ENCODE peak calls at places on chromosomes 11 and 22, in eight cellular contexts. One of them, this sample, is unnamed.

GRCh38 chr11:64970731-64971151 is 1.2 kb downstream of the MAJIN start:
- DNase-seq in stimulated activated CD4-positive, alpha-beta T cell treated with anti-CD3 and anti-CD28 coated beads, Interleukin-12 subunit alpha, Interleukin-12 subunit beta, amount 100 ng/mL, for 24 hours: peak; percentile 20
- DNase-seq in HFF-Myc: no peak
- DNase-seq in GOT3: no peak
- DNase-seq in amniotic epithelial cell: no peak
- DNase-seq in stimulated activated naive CD8-positive, alpha-beta T cell treated with anti-CD3 and anti-CD28 coated beads, Interleukin-15, amount 100 ng/mL, for 72 hours: peak; percentile 11
- DNase-seq in activated T-cell treated with anti-CD3 and anti-CD28 coated beads, Interleukin-2, amount 50 U/mL, for 72 hours: peak; percentile 63
- DNase-seq in neural progenitor cell: no peak
- DNase-seq in this sample: no peak

GRCh38 chr22:42921301-42921700 is 64.2 kb upstream of the ARFGAP3 start:
- DNase-seq in GOT3: no peak
- DNase-seq in activated T-cell treated with anti-CD3 and anti-CD28 coated beads, Interleukin-2, amount 50 U/mL, for 72 hours: no peak
- DNase-seq in HFF-Myc: no peak
- DNase-seq in neural progenitor cell: no peak
- DNase-seq in stimulated activated CD4-positive, alpha-beta T cell treated with anti-CD3 and anti-CD28 coated beads, Interleukin-12 subunit alpha, Interleukin-12 subunit beta, amount 100 ng/mL, for 24 hours: no peak
- DNase-seq in stimulated activated naive CD8-positive, alpha-beta T cell treated with anti-CD3 and anti-CD28 coated beads, Interleukin-15, amount 100 ng/mL, for 72 hours: no peak
- DNase-seq in amniotic epithelial cell: no peak
- DNase-seq in this sample: no peak

GRCh38 chr11:72783144-72783910 is 10.5 kb downstream of the STARD10 start:
- DNase-seq in activated T-cell treated with anti-CD3 and anti-CD28 coated beads, Interleukin-2, amount 50 U/mL, for 72 hours: no peak
- DNase-seq in GOT3: no peak
- DNase-seq in stimulated activated CD4-positive, alpha-beta T cell treated with anti-CD3 and anti-CD28 coated beads, Interleukin-12 subunit alpha, Interleukin-12 subunit beta, amount 100 ng/mL, for 24 hours: no peak
- DNase-seq in amniotic epithelial cell: no peak
- DNase-seq in neural progenitor cell: peak; percentile 1
- DNase-seq in HFF-Myc: no peak
- DNase-seq in stimulated activated naive CD8-positive, alpha-beta T cell treated with anti-CD3 and anti-CD28 coated beads, Interleukin-15, amount 100 ng/mL, for 72 hours: no peak
- DNase-seq in this sample: no peak

GRCh38 chr11:77967753-77968152 is 26.7 kb downstream of the INTS4 start:
- DNase-seq in neural progenitor cell: no peak
- DNase-seq in stimulated activated naive CD8-positive, alpha-beta T cell treated with anti-CD3 and anti-CD28 coated beads, Interleukin-15, amount 100 ng/mL, for 72 hours: no peak
- DNase-seq in GOT3: no peak
- DNase-seq in amniotic epithelial cell: no peak
- DNase-seq in HFF-Myc: no peak
- DNase-seq in activated T-cell treated with anti-CD3 and anti-CD28 coated beads, Interleukin-2, amount 50 U/mL, for 72 hours: no peak
- DNase-seq in stimulated activated CD4-positive, alpha-beta T cell treated with anti-CD3 and anti-CD28 coated beads, Interleukin-12 subunit alpha, Interleukin-12 subunit beta, amount 100 ng/mL, for 24 hours: no peak
- DNase-seq in this sample: no peak

GRCh38 chr11:128481135-128481534 is 106.2 kb downstream of the ETS1 start:
- DNase-seq in HFF-Myc: no peak
- DNase-seq in amniotic epithelial cell: peak; percentile 96
- DNase-seq in stimulated activated CD4-positive, alpha-beta T cell treated with anti-CD3 and anti-CD28 coated beads, Interleukin-12 subunit alpha, Interleukin-12 subunit beta, amount 100 ng/mL, for 24 hours: no peak
- DNase-seq in neural progenitor cell: no peak
- DNase-seq in GOT3: no peak
- DNase-seq in activated T-cell treated with anti-CD3 and anti-CD28 coated beads, Interleukin-2, amount 50 U/mL, for 72 hours: no peak
- DNase-seq in stimulated activated naive CD8-positive, alpha-beta T cell treated with anti-CD3 and anti-CD28 coated beads, Interleukin-15, amount 100 ng/mL, for 72 hours: no peak
- DNase-seq in this sample: no peak

GRCh38 chr11:106461839-106462545 is 384.5 kb downstream of the AASDHPPT start:
- DNase-seq in stimulated activated CD4-positive, alpha-beta T cell treated with anti-CD3 and anti-CD28 coated beads, Interleukin-12 subunit alpha, Interleukin-12 subunit beta, amount 100 ng/mL, for 24 hours: no peak
- DNase-seq in HFF-Myc: no peak
- DNase-seq in amniotic epithelial cell: peak; percentile 88
- DNase-seq in activated T-cell treated with anti-CD3 and anti-CD28 coated beads, Interleukin-2, amount 50 U/mL, for 72 hours: no peak
- DNase-seq in neural progenitor cell: peak; percentile 8
- DNase-seq in GOT3: no peak
- DNase-seq in stimulated activated naive CD8-positive, alpha-beta T cell treated with anti-CD3 and anti-CD28 coated beads, Interleukin-15, amount 100 ng/mL, for 72 hours: no peak
- DNase-seq in this sample: no peak

GRCh38 chr22:37639070-37639760 is at the start of gene SH3BP1:
- DNase-seq in activated T-cell treated with anti-CD3 and anti-CD28 coated beads, Interleukin-2, amount 50 U/mL, for 72 hours: peak; percentile 75
- DNase-seq in GOT3: no peak
- DNase-seq in neural progenitor cell: peak; percentile 80
- DNase-seq in amniotic epithelial cell: no peak
- DNase-seq in stimulated activated naive CD8-positive, alpha-beta T cell treated with anti-CD3 and anti-CD28 coated beads, Interleukin-15, amount 100 ng/mL, for 72 hours: peak; percentile 60
- DNase-seq in HFF-Myc: no peak
- DNase-seq in stimulated activated CD4-positive, alpha-beta T cell treated with anti-CD3 and anti-CD28 coated beads, Interleukin-12 subunit alpha, Interleukin-12 subunit beta, amount 100 ng/mL, for 24 hours: peak; percentile 51
- DNase-seq in this sample: no peak

GRCh38 chr11:48170176-48170839 is 46.3 kb upstream of the OR4B1 start:
- DNase-seq in neural progenitor cell: peak; percentile 6
- DNase-seq in GOT3: no peak
- DNase-seq in stimulated activated CD4-positive, alpha-beta T cell treated with anti-CD3 and anti-CD28 coated beads, Interleukin-12 subunit alpha, Interleukin-12 subunit beta, amount 100 ng/mL, for 24 hours: no peak
- DNase-seq in activated T-cell treated with anti-CD3 and anti-CD28 coated beads, Interleukin-2, amount 50 U/mL, for 72 hours: no peak
- DNase-seq in amniotic epithelial cell: no peak
- DNase-seq in HFF-Myc: no peak
- DNase-seq in stimulated activated naive CD8-positive, alpha-beta T cell treated with anti-CD3 and anti-CD28 coated beads, Interleukin-15, amount 100 ng/mL, for 72 hours: no peak
- DNase-seq in this sample: no peak

GRCh38 chr11:106159846-106160245 is 82.4 kb downstream of the AASDHPPT start:
- DNase-seq in amniotic epithelial cell: peak; percentile 4
- DNase-seq in stimulated activated CD4-positive, alpha-beta T cell treated with anti-CD3 and anti-CD28 coated beads, Interleukin-12 subunit alpha, Interleukin-12 subunit beta, amount 100 ng/mL, for 24 hours: no peak
- DNase-seq in stimulated activated naive CD8-positive, alpha-beta T cell treated with anti-CD3 and anti-CD28 coated beads, Interleukin-15, amount 100 ng/mL, for 72 hours: no peak
- DNase-seq in HFF-Myc: no peak
- DNase-seq in GOT3: no peak
- DNase-seq in neural progenitor cell: no peak
- DNase-seq in activated T-cell treated with anti-CD3 and anti-CD28 coated beads, Interleukin-2, amount 50 U/mL, for 72 hours: no peak
- DNase-seq in this sample: no peak

GRCh38 chr11:116691779-116692178 is 81.0 kb downstream of the BUD13 start:
- DNase-seq in neural progenitor cell: peak; percentile 75
- DNase-seq in stimulated activated CD4-positive, alpha-beta T cell treated with anti-CD3 and anti-CD28 coated beads, Interleukin-12 subunit alpha, Interleukin-12 subunit beta, amount 100 ng/mL, for 24 hours: peak; percentile 64
- DNase-seq in stimulated activated naive CD8-positive, alpha-beta T cell treated with anti-CD3 and anti-CD28 coated beads, Interleukin-15, amount 100 ng/mL, for 72 hours: peak; percentile 66
- DNase-seq in activated T-cell treated with anti-CD3 and anti-CD28 coated beads, Interleukin-2, amount 50 U/mL, for 72 hours: peak; percentile 66
- DNase-seq in HFF-Myc: no peak
- DNase-seq in GOT3: no peak
- DNase-seq in amniotic epithelial cell: no peak
- DNase-seq in this sample: no peak

GRCh38 chr11:68524213-68524612 is 63.7 kb downstream of the PPP6R3 start:
- DNase-seq in neural progenitor cell: no peak
- DNase-seq in activated T-cell treated with anti-CD3 and anti-CD28 coated beads, Interleukin-2, amount 50 U/mL, for 72 hours: no peak
- DNase-seq in HFF-Myc: peak; percentile 57
- DNase-seq in stimulated activated naive CD8-positive, alpha-beta T cell treated with anti-CD3 and anti-CD28 coated beads, Interleukin-15, amount 100 ng/mL, for 72 hours: no peak
- DNase-seq in stimulated activated CD4-positive, alpha-beta T cell treated with anti-CD3 and anti-CD28 coated beads, Interleukin-12 subunit alpha, Interleukin-12 subunit beta, amount 100 ng/mL, for 24 hours: no peak
- DNase-seq in amniotic epithelial cell: no peak
- DNase-seq in GOT3: no peak
- DNase-seq in this sample: no peak

GRCh38 chr22:49451070-49451840 is 376.4 kb downstream of the BRD1 start:
- DNase-seq in HFF-Myc: no peak
- DNase-seq in neural progenitor cell: no peak
- DNase-seq in amniotic epithelial cell: no peak
- DNase-seq in activated T-cell treated with anti-CD3 and anti-CD28 coated beads, Interleukin-2, amount 50 U/mL, for 72 hours: no peak
- DNase-seq in GOT3: no peak
- DNase-seq in stimulated activated naive CD8-positive, alpha-beta T cell treated with anti-CD3 and anti-CD28 coated beads, Interleukin-15, amount 100 ng/mL, for 72 hours: no peak
- DNase-seq in stimulated activated CD4-positive, alpha-beta T cell treated with anti-CD3 and anti-CD28 coated beads, Interleukin-12 subunit alpha, Interleukin-12 subunit beta, amount 100 ng/mL, for 24 hours: no peak
- DNase-seq in this sample: no peak

GRCh38 chr11:12706531-12707499 is 32.6 kb downstream of the TEAD1 start:
- DNase-seq in activated T-cell treated with anti-CD3 and anti-CD28 coated beads, Interleukin-2, amount 50 U/mL, for 72 hours: no peak
- DNase-seq in GOT3: no peak
- DNase-seq in stimulated activated CD4-positive, alpha-beta T cell treated with anti-CD3 and anti-CD28 coated beads, Interleukin-12 subunit alpha, Interleukin-12 subunit beta, amount 100 ng/mL, for 24 hours: no peak
- DNase-seq in neural progenitor cell: no peak
- DNase-seq in amniotic epithelial cell: peak; percentile 55
- DNase-seq in stimulated activated naive CD8-positive, alpha-beta T cell treated with anti-CD3 and anti-CD28 coated beads, Interleukin-15, amount 100 ng/mL, for 72 hours: no peak
- DNase-seq in HFF-Myc: no peak
- DNase-seq in this sample: no peak

GRCh38 chr22:18111759-18112330 is 1.2 kb downstream of the TUBA8 start:
- DNase-seq in stimulated activated CD4-positive, alpha-beta T cell treated with anti-CD3 and anti-CD28 coated beads, Interleukin-12 subunit alpha, Interleukin-12 subunit beta, amount 100 ng/mL, for 24 hours: no peak
- DNase-seq in neural progenitor cell: no peak
- DNase-seq in HFF-Myc: no peak
- DNase-seq in activated T-cell treated with anti-CD3 and anti-CD28 coated beads, Interleukin-2, amount 50 U/mL, for 72 hours: no peak
- DNase-seq in amniotic epithelial cell: no peak
- DNase-seq in GOT3: no peak
- DNase-seq in stimulated activated naive CD8-positive, alpha-beta T cell treated with anti-CD3 and anti-CD28 coated beads, Interleukin-15, amount 100 ng/mL, for 72 hours: no peak
- DNase-seq in this sample: no peak

GRCh38 chr11:68312117-68312779 is at the start of gene LRP5:
- DNase-seq in HFF-Myc: no peak
- DNase-seq in stimulated activated CD4-positive, alpha-beta T cell treated with anti-CD3 and anti-CD28 coated beads, Interleukin-12 subunit alpha, Interleukin-12 subunit beta, amount 100 ng/mL, for 24 hours: no peak
- DNase-seq in stimulated activated naive CD8-positive, alpha-beta T cell treated with anti-CD3 and anti-CD28 coated beads, Interleukin-15, amount 100 ng/mL, for 72 hours: no peak
- DNase-seq in amniotic epithelial cell: no peak
- DNase-seq in GOT3: no peak
- DNase-seq in neural progenitor cell: peak; percentile 73
- DNase-seq in activated T-cell treated with anti-CD3 and anti-CD28 coated beads, Interleukin-2, amount 50 U/mL, for 72 hours: peak; percentile 35
- DNase-seq in this sample: no peak

GRCh38 chr11:75763846-75764245 is 4.7 kb upstream of the DGAT2 start:
- DNase-seq in HFF-Myc: no peak
- DNase-seq in stimulated activated naive CD8-positive, alpha-beta T cell treated with anti-CD3 and anti-CD28 coated beads, Interleukin-15, amount 100 ng/mL, for 72 hours: no peak
- DNase-seq in stimulated activated CD4-positive, alpha-beta T cell treated with anti-CD3 and anti-CD28 coated beads, Interleukin-12 subunit alpha, Interleukin-12 subunit beta, amount 100 ng/mL, for 24 hours: no peak
- DNase-seq in activated T-cell treated with anti-CD3 and anti-CD28 coated beads, Interleukin-2, amount 50 U/mL, for 72 hours: no peak
- DNase-seq in GOT3: no peak
- DNase-seq in amniotic epithelial cell: no peak
- DNase-seq in neural progenitor cell: no peak
- DNase-seq in this sample: no peak

GRCh38 chr11:62458212-62459002 is 39.6 kb downstream of the SCGB1A1 start:
- DNase-seq in GOT3: no peak
- DNase-seq in stimulated activated naive CD8-positive, alpha-beta T cell treated with anti-CD3 and anti-CD28 coated beads, Interleukin-15, amount 100 ng/mL, for 72 hours: no peak
- DNase-seq in amniotic epithelial cell: no peak
- DNase-seq in neural progenitor cell: no peak
- DNase-seq in HFF-Myc: no peak
- DNase-seq in activated T-cell treated with anti-CD3 and anti-CD28 coated beads, Interleukin-2, amount 50 U/mL, for 72 hours: no peak
- DNase-seq in stimulated activated CD4-positive, alpha-beta T cell treated with anti-CD3 and anti-CD28 coated beads, Interleukin-12 subunit alpha, Interleukin-12 subunit beta, amount 100 ng/mL, for 24 hours: no peak
- DNase-seq in this sample: no peak

GRCh38 chr11:35786918-35787557 is 124.5 kb downstream of the TRIM44 start:
- DNase-seq in stimulated activated CD4-positive, alpha-beta T cell treated with anti-CD3 and anti-CD28 coated beads, Interleukin-12 subunit alpha, Interleukin-12 subunit beta, amount 100 ng/mL, for 24 hours: no peak
- DNase-seq in stimulated activated naive CD8-positive, alpha-beta T cell treated with anti-CD3 and anti-CD28 coated beads, Interleukin-15, amount 100 ng/mL, for 72 hours: no peak
- DNase-seq in activated T-cell treated with anti-CD3 and anti-CD28 coated beads, Interleukin-2, amount 50 U/mL, for 72 hours: no peak
- DNase-seq in neural progenitor cell: no peak
- DNase-seq in GOT3: no peak
- DNase-seq in amniotic epithelial cell: no peak
- DNase-seq in HFF-Myc: peak; percentile 47
- DNase-seq in this sample: no peak

GRCh38 chr11:11243258-11243789 is 109.7 kb downstream of the CSNK2A3 start:
- DNase-seq in neural progenitor cell: no peak
- DNase-seq in stimulated activated naive CD8-positive, alpha-beta T cell treated with anti-CD3 and anti-CD28 coated beads, Interleukin-15, amount 100 ng/mL, for 72 hours: no peak
- DNase-seq in activated T-cell treated with anti-CD3 and anti-CD28 coated beads, Interleukin-2, amount 50 U/mL, for 72 hours: no peak
- DNase-seq in GOT3: no peak
- DNase-seq in HFF-Myc: no peak
- DNase-seq in amniotic epithelial cell: no peak
- DNase-seq in stimulated activated CD4-positive, alpha-beta T cell treated with anti-CD3 and anti-CD28 coated beads, Interleukin-12 subunit alpha, Interleukin-12 subunit beta, amount 100 ng/mL, for 24 hours: no peak
- DNase-seq in this sample: no peak

GRCh38 chr22:26848244-26848920 is 191.0 kb downstream of the MIAT start:
- DNase-seq in stimulated activated naive CD8-positive, alpha-beta T cell treated with anti-CD3 and anti-CD28 coated beads, Interleukin-15, amount 100 ng/mL, for 72 hours: no peak
- DNase-seq in HFF-Myc: no peak
- DNase-seq in stimulated activated CD4-positive, alpha-beta T cell treated with anti-CD3 and anti-CD28 coated beads, Interleukin-12 subunit alpha, Interleukin-12 subunit beta, amount 100 ng/mL, for 24 hours: no peak
- DNase-seq in neural progenitor cell: peak; percentile 43
- DNase-seq in GOT3: no peak
- DNase-seq in amniotic epithelial cell: no peak
- DNase-seq in activated T-cell treated with anti-CD3 and anti-CD28 coated beads, Interleukin-2, amount 50 U/mL, for 72 hours: no peak
- DNase-seq in this sample: no peak

GRCh38 chr11:61480936-61481335 is 27.6 kb upstream of the LRRC10B start:
- DNase-seq in stimulated activated CD4-positive, alpha-beta T cell treated with anti-CD3 and anti-CD28 coated beads, Interleukin-12 subunit alpha, Interleukin-12 subunit beta, amount 100 ng/mL, for 24 hours: no peak
- DNase-seq in stimulated activated naive CD8-positive, alpha-beta T cell treated with anti-CD3 and anti-CD28 coated beads, Interleukin-15, amount 100 ng/mL, for 72 hours: no peak
- DNase-seq in activated T-cell treated with anti-CD3 and anti-CD28 coated beads, Interleukin-2, amount 50 U/mL, for 72 hours: no peak
- DNase-seq in HFF-Myc: no peak
- DNase-seq in amniotic epithelial cell: peak; percentile 31
- DNase-seq in GOT3: no peak
- DNase-seq in neural progenitor cell: peak; percentile 97
- DNase-seq in this sample: no peak

GRCh38 chr22:50000587-50001387 is 11.8 kb downstream of the IL17REL start:
- DNase-seq in activated T-cell treated with anti-CD3 and anti-CD28 coated beads, Interleukin-2, amount 50 U/mL, for 72 hours: no peak
- DNase-seq in stimulated activated CD4-positive, alpha-beta T cell treated with anti-CD3 and anti-CD28 coated beads, Interleukin-12 subunit alpha, Interleukin-12 subunit beta, amount 100 ng/mL, for 24 hours: no peak
- DNase-seq in amniotic epithelial cell: no peak
- DNase-seq in GOT3: no peak
- DNase-seq in HFF-Myc: no peak
- DNase-seq in neural progenitor cell: no peak
- DNase-seq in stimulated activated naive CD8-positive, alpha-beta T cell treated with anti-CD3 and anti-CD28 coated beads, Interleukin-15, amount 100 ng/mL, for 72 hours: no peak
- DNase-seq in this sample: no peak

GRCh38 chr11:61106296-61106695 is 4.0 kb downstream of the CD5 start:
- DNase-seq in neural progenitor cell: no peak
- DNase-seq in GOT3: no peak
- DNase-seq in stimulated activated naive CD8-positive, alpha-beta T cell treated with anti-CD3 and anti-CD28 coated beads, Interleukin-15, amount 100 ng/mL, for 72 hours: no peak
- DNase-seq in amniotic epithelial cell: no peak
- DNase-seq in activated T-cell treated with anti-CD3 and anti-CD28 coated beads, Interleukin-2, amount 50 U/mL, for 72 hours: no peak
- DNase-seq in HFF-Myc: no peak
- DNase-seq in stimulated activated CD4-positive, alpha-beta T cell treated with anti-CD3 and anti-CD28 coated beads, Interleukin-12 subunit alpha, Interleukin-12 subunit beta, amount 100 ng/mL, for 24 hours: no peak
- DNase-seq in this sample: no peak

GRCh38 chr11:61131186-61131585 is 28.9 kb downstream of the CD5 start:
- DNase-seq in stimulated activated naive CD8-positive, alpha-beta T cell treated with anti-CD3 and anti-CD28 coated beads, Interleukin-15, amount 100 ng/mL, for 72 hours: no peak
- DNase-seq in HFF-Myc: no peak
- DNase-seq in stimulated activated CD4-positive, alpha-beta T cell treated with anti-CD3 and anti-CD28 coated beads, Interleukin-12 subunit alpha, Interleukin-12 subunit beta, amount 100 ng/mL, for 24 hours: no peak
- DNase-seq in amniotic epithelial cell: no peak
- DNase-seq in GOT3: no peak
- DNase-seq in activated T-cell treated with anti-CD3 and anti-CD28 coated beads, Interleukin-2, amount 50 U/mL, for 72 hours: no peak
- DNase-seq in neural progenitor cell: no peak
- DNase-seq in this sample: no peak

GRCh38 chr11:132054822-132055221 is 684.4 kb downstream of the NTM start:
- DNase-seq in amniotic epithelial cell: peak; percentile 82
- DNase-seq in GOT3: no peak
- DNase-seq in activated T-cell treated with anti-CD3 and anti-CD28 coated beads, Interleukin-2, amount 50 U/mL, for 72 hours: no peak
- DNase-seq in neural progenitor cell: no peak
- DNase-seq in stimulated activated CD4-positive, alpha-beta T cell treated with anti-CD3 and anti-CD28 coated beads, Interleukin-12 subunit alpha, Interleukin-12 subunit beta, amount 100 ng/mL, for 24 hours: no peak
- DNase-seq in HFF-Myc: peak; percentile 36
- DNase-seq in stimulated activated naive CD8-positive, alpha-beta T cell treated with anti-CD3 and anti-CD28 coated beads, Interleukin-15, amount 100 ng/mL, for 72 hours: no peak
- DNase-seq in this sample: no peak

GRCh38 chr11:79600747-79601146 is 159.9 kb upstream of the TENM4 start:
- DNase-seq in activated T-cell treated with anti-CD3 and anti-CD28 coated beads, Interleukin-2, amount 50 U/mL, for 72 hours: no peak
- DNase-seq in amniotic epithelial cell: no peak
- DNase-seq in GOT3: no peak
- DNase-seq in stimulated activated naive CD8-positive, alpha-beta T cell treated with anti-CD3 and anti-CD28 coated beads, Interleukin-15, amount 100 ng/mL, for 72 hours: no peak
- DNase-seq in HFF-Myc: no peak
- DNase-seq in neural progenitor cell: no peak
- DNase-seq in stimulated activated CD4-positive, alpha-beta T cell treated with anti-CD3 and anti-CD28 coated beads, Interleukin-12 subunit alpha, Interleukin-12 subunit beta, amount 100 ng/mL, for 24 hours: no peak
- DNase-seq in this sample: no peak